ENCODE peak calls at places on chromosomes 4 and X, in four cellular contexts. D is tibial nerve, E is uterus, C is adrenal gland. X is an unnamed sample.

GRCh38 chrX:3939967-3940610 is 226.6 kb upstream of the PRKX start:
- DNase-seq in D (no peak), E (no peak), C (no peak), X (no peak)

GRCh38 chrX:22081475-22082092 is 49.5 kb downstream of the PHEX start:
- DNase-seq in D (peak), E (peak), C (peak), X (peak)

GRCh38 chr4:20041838-20042237 is 209.9 kb upstream of the SLIT2 start:
- DNase-seq in D (no peak), E (no peak), C (no peak), X (no peak)

GRCh38 chr4:11626046-11626445 is 197.4 kb upstream of the HS3ST1 start:
- DNase-seq in D (no peak), E (no peak), C (no peak), X (no peak)

GRCh38 chr4:26570596-26570995 is 13.3 kb upstream of the TBC1D19 start:
- DNase-seq in D (no peak), E (no peak), C (no peak), X (no peak)

GRCh38 chrX:39065051-39065871 is 264.0 kb downstream of the MID1IP1 start:
- DNase-seq in D (no peak), E (no peak), C (no peak), X (no peak)

GRCh38 chr4:74948279-74948678 is 15.4 kb downstream of the PARM1 start:
- DNase-seq in D (no peak), E (no peak), C (no peak), X (no peak)

GRCh38 chrX:84340981-84341380 is 153.0 kb upstream of the RPS6KA6 start:
- DNase-seq in D (no peak), E (no peak), C (no peak), X (no peak)

GRCh38 chrX:19785647-19786046 is 101.8 kb downstream of the SH3KBP1 start:
- DNase-seq in D (no peak), E (no peak), C (no peak), X (no peak)

GRCh38 chr4:7904108-7904516 is 35.5 kb downstream of the AFAP1 start:
- DNase-seq in D (no peak), E (no peak), C (no peak), X (no peak)

GRCh38 chr4:141102367-141102766 is 30.9 kb downstream of the RNF150 start:
- DNase-seq in D (no peak), E (no peak), C (peak), X (no peak)

GRCh38 chr4:128653514-128654420 is 155.7 kb upstream of the JADE1 start:
- DNase-seq in D (no peak), E (peak), C (peak), X (peak)

GRCh38 chr4:15515106-15515505 is 45.4 kb downstream of the CC2D2A start:
- DNase-seq in D (no peak), E (no peak), C (no peak), X (no peak)

GRCh38 chrX:118216086-118216485 is 99.5 kb upstream of the KLHL13 start:
- DNase-seq in D (no peak), E (no peak), C (no peak), X (no peak)